ENCODE peak calls at places on chromosomes 12 and 14, in nine cellular contexts. G, L, X, W, F, M, S, U and Z are unnamed samples.

GRCh38 chr14:69132513-69133181 is 20.3 kb downstream of the DCAF5 start:
- DNase-seq in G (no peak), L (no peak), X (no peak), W (no peak), F (no peak), M (no peak), S (no peak), U (no peak), Z (no peak)

GRCh38 chr12:42094277-42094676 is 50.4 kb downstream of the GXYLT1 start:
- DNase-seq in G (no peak), L (no peak), X (no peak), W (no peak), F (no peak), M (no peak), S (peak), U (peak), Z (no peak)

GRCh38 chr12:104510873-104511243 is 54.1 kb downstream of the CHST11 start:
- DNase-seq in G (no peak), L (no peak), X (no peak), W (no peak), F (no peak), M (no peak), S (no peak), U (no peak), Z (no peak)

GRCh38 chr12:116196226-116196625 is 81.3 kb downstream of the MED13L start:
- DNase-seq in G (no peak), L (no peak), X (no peak), W (no peak), F (no peak), M (no peak), S (no peak), U (no peak), Z (no peak)

GRCh38 chr14:33589334-33589733 is 361.5 kb downstream of the EGLN3 start:
- DNase-seq in G (peak), L (no peak), X (no peak), W (no peak), F (no peak), M (no peak), S (peak), U (peak), Z (no peak)

GRCh38 chr12:49777800-49778748 is 36.7 kb downstream of the TMBIM6 start:
- DNase-seq in G (peak), L (no peak), X (peak), W (peak), F (no peak), M (peak), S (peak), U (peak), Z (no peak)

GRCh38 chr12:95480230-95480629 is 6.3 kb downstream of the METAP2 start:
- DNase-seq in G (no peak), L (no peak), X (no peak), W (no peak), F (no peak), M (no peak), S (peak), U (peak), Z (no peak)

GRCh38 chr12:52506858-52507715 is 13.1 kb downstream of the KRT5 start:
- DNase-seq in G (no peak), L (no peak), X (no peak), W (peak), F (no peak), M (no peak), S (peak), U (peak), Z (no peak)

DNA sequence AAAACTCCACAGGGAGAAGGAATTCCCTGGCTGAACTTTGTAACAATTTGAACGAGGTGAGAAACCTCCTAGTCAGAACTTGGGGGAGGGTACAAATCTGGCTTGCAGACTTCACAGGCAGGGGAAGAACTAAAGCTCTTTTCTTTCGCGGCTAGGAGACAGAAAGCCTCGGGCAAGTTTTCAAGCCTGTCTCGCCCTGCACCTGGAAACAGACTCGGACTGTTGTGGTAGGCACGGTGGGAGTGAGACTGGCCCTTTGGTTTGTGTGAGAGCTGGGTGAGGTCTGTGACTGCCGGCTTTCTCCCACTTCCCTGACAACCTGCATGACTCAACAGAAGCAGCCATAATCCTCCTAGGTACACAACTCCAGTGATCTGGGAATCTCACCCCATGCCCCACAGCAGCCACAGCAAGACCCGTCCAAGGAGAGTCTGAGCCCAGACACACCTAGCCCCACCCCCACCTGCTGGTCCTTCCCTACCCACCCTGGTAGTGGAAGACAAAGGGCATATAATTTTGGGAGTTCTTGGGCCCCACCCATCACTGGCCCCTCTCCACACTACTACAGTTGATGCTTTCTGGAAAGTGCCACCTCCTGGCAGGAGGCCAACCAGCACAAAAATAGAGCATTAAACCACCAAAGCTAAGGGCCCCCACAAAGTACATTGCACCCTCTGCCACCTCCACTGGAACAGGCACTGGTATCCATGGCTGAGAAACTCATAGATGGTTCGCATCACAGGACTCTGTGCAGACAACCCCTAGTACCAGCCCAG is 102.7 kb upstream of the ST8SIA1 start:
- DNase-seq in G (no peak), L (no peak), X (no peak), W (no peak), F (no peak), M (no peak), S (no peak), U (peak), Z (no peak)
- H3K27ac ChIP-seq in G (no peak), L (no peak), X (no peak), W (no peak), F (no peak), M (no peak), S (no peak), U (peak), Z (no peak)

DNA sequence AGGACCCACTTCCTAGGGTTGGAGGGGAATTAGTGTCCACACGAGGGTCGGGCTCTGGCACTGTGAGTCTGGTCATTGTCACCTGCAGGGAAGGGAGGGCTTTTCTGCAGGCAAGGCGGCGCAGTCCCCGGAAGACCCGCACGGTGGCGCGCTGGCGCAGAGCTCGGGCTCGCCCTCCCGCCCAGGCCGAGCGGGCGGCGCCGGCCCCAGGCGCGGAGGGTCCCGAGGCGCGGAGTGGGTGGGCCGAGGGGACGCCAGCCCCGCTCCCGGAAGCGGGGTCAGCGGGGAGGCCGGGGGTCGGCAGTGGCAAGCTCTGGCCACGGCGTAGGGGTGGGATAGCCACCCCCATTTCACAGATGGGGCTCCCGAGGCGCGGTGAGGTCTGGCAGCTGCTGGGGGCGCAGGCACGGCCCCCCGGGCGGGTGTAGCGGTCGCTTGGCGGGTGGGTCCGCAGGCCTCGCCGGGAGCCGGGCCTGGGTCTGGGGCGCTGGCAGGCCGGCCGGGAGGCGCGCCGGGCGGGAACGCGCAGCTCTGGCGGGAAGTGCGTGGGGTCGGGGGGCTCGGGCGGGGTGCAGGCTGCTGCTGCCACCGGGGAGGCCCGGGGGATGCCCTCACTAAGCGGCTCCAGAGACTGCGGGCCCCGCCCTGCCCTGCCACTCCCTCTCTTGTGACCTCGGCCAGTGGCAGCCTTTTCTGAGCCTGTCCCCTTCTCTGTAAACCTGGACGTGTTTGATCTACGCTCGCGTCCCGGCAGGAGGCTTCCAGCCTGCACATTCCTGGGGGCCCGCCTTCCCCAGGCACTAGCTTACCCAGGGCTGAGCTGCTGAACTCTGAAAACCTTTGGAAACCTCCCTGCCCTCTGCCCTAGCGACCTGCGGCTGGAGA is 46.1 kb downstream of the CYP46A1 start:
- DNase-seq in G (peak), L (no peak), X (peak), W (peak), F (peak), M (peak), S (no peak), U (peak), Z (peak)
- H3K4me3 ChIP-seq in G (peak), L (peak), X (peak), W (no peak), F (peak), M (peak), S (peak), U (peak), Z (peak)

GRCh38 chr12:106647793-106648514 is 65.2 kb downstream of the RFX4 start:
- DNase-seq in G (no peak), L (no peak), X (no peak), W (no peak), F (no peak), M (no peak), S (no peak), U (no peak), Z (no peak)

GRCh38 chr12:106645074-106645421 is 62.2 kb downstream of the RFX4 start:
- DNase-seq in G (peak), L (peak), X (peak), W (no peak), F (no peak), M (no peak), S (no peak), U (peak), Z (no peak)

GRCh38 chr12:106644335-106645073 is 61.7 kb downstream of the RFX4 start:
- DNase-seq in G (no peak), L (no peak), X (no peak), W (no peak), F (no peak), M (no peak), S (no peak), U (no peak), Z (no peak)

GRCh38 chr12:106645465-106646330 is 62.9 kb downstream of the RFX4 start:
- DNase-seq in G (no peak), L (no peak), X (no peak), W (no peak), F (no peak), M (no peak), S (no peak), U (no peak), Z (no peak)

GRCh38 chr12:106646472-106646871 is 63.7 kb downstream of the RFX4 start:
- DNase-seq in G (no peak), L (no peak), X (no peak), W (no peak), F (no peak), M (no peak), S (no peak), U (no peak), Z (no peak)
- TF ChIP-seq CTCF in G (no peak), L (no peak), X (no peak), W (no peak), F (no peak), M (no peak), S (no peak), U (no peak), Z (no peak)

GRCh38 chr14:64682843-64683242 is 21.4 kb upstream of the PLEKHG3 start:
- DNase-seq in G (no peak), L (no peak), X (no peak), W (no peak), F (no peak), M (no peak), S (no peak), U (no peak), Z (no peak)

GRCh38 chr14:64680675-64681060 is 23.6 kb upstream of the PLEKHG3 start:
- DNase-seq in G (no peak), L (no peak), X (no peak), W (no peak), F (no peak), M (no peak), S (no peak), U (no peak), Z (no peak)

GRCh38 chr14:64684091-64684490 is 20.1 kb upstream of the PLEKHG3 start:
- DNase-seq in G (no peak), L (no peak), X (no peak), W (no peak), F (no peak), M (no peak), S (peak), U (no peak), Z (no peak)

GRCh38 chr14:64683264-64683663 is 21.0 kb upstream of the PLEKHG3 start:
- DNase-seq in G (no peak), L (peak), X (no peak), W (no peak), F (no peak), M (no peak), S (no peak), U (no peak), Z (peak)

DNA sequence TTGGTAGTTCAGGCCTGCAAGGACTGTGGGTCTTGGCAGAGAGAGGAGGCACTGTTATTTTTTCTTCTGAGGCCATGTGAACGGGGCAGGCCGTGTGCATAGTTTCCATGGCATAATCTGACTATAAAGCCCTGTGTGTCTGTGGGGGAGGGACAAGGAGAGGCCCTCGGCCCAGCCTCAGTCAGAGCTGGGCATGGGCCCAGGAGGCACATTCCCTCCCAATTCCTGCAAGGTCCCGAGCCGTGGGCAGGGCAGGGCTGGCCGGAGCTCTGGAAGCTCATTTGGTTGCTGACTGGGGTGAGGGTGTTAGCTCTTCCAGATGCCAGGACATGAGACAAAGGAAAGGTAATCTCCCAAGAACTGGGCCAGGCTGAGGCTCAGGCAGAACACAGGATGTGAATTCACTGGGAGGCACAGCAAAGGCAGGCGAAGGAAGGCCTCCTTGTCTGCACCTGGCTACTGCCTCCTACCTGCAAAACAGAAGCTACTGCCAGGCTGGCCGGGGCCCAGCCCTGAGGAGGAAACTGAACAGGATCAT is 22.0 kb upstream of the PLEKHG3 start:
- DNase-seq in G (peak), L (peak), X (peak), W (no peak), F (peak), M (no peak), S (peak), U (peak), Z (peak)
- H3K27ac ChIP-seq in G (peak), L (peak), X (peak), W (no peak), F (peak), M (no peak), S (no peak), U (peak), Z (peak)